ENCODE peak calls at places on chromosomes 3 and 15, in ten cellular contexts. Q is kidney, H is RWPE2, K is foreskin keratinocyte, U is psoas muscle, M is prostate gland, F is upper lobe of right lung, V is mucosa of descending colon, S is astrocyte, R is cardiac muscle cell. P is an unnamed sample. For H3K4me1, the result is how much of the 10 kb centered on the place peaks cover.

GRCh38 chr3:52831500-52832301 is 1.2 kb upstream of the ITIH4 start:
- DNase-seq in M (peak), U (peak), R (no peak), Q (no peak), S (peak), K (peak), F (no peak), H (no peak), V (no peak), P (peak)

GRCh38 chr3:158568784-158569183 is 2.2 kb upstream of the MLF1 start:
- DNase-seq in U (no peak), K (no peak), V (no peak), Q (no peak), R (no peak), M (no peak), S (peak), F (no peak), H (no peak), P (no peak)

GRCh38 chr3:88324788-88325187 is 175.0 kb downstream of the C3orf38 start:
- DNase-seq in Q (no peak), F (no peak), V (no peak), R (no peak), H (no peak), S (no peak), U (no peak), K (no peak), M (no peak), P (no peak)

GRCh38 chr3:32177702-32178198 is 60.7 kb upstream of the CMTM8 start:
- DNase-seq in V (no peak), Q (no peak), K (peak), U (no peak), F (no peak), S (peak), R (peak), M (peak), H (no peak), P (peak)

GRCh38 chr3:67601919-67602608 is 52.3 kb downstream of the SUCLG2 start:
- DNase-seq in H (no peak), K (no peak), F (no peak), S (peak), R (no peak), U (no peak), Q (no peak), V (no peak), M (no peak), P (no peak)

GRCh38 chr15:43511012-43511885 is 6.2 kb upstream of the MAP1A start:
- DNase-seq in Q (no peak), F (no peak), K (no peak), R (peak), U (no peak), H (no peak), M (no peak), V (no peak), S (no peak), P (no peak)

GRCh38 chr3:175495331-175495730 is 636.2 kb downstream of the NAALADL2 start:
- DNase-seq in R (no peak), K (no peak), S (no peak), Q (no peak), V (no peak), U (no peak), H (no peak), M (no peak), F (no peak), P (no peak)

GRCh38 chr3:10594915-10595314 is 89.5 kb upstream of the ATP2B2 start:
- DNase-seq in F (no peak), H (no peak), R (peak), V (no peak), Q (no peak), S (peak), U (no peak), K (no peak), M (no peak), P (no peak)

GRCh38 chr15:62791694-62792093 is 250.9 kb upstream of the TPM1 start:
- DNase-seq in R (no peak), V (no peak), U (no peak), M (no peak), Q (no peak), H (no peak), K (no peak), S (no peak), F (no peak), P (no peak)

GRCh38 chr3:31947671-31948091 is 33.4 kb downstream of the OSBPL10 start:
- DNase-seq in U (no peak), H (no peak), R (no peak), M (no peak), S (no peak), F (no peak), Q (no peak), V (no peak), K (peak), P (no peak)

GRCh38 chr15:61051570-61052031 is 177.5 kb downstream of the RORA start:
- DNase-seq in Q (no peak), V (no peak), R (peak), F (no peak), S (peak), H (no peak), M (peak), U (peak), K (peak), P (peak)

GRCh38 chr3:24541935-24542334 is 47.3 kb upstream of the THRB start:
- DNase-seq in Q (no peak), F (no peak), V (no peak), H (no peak), R (no peak), M (no peak), K (no peak), S (no peak), U (no peak), P (no peak)

GRCh38 chr3:115989927-115990326 is 366.6 kb downstream of the GAP43 start:
- DNase-seq in S (peak), F (no peak), M (no peak), V (no peak), Q (no peak), H (no peak), U (no peak), K (peak), R (no peak), P (no peak)

GRCh38 chr3:187713504-187713903 is 11.1 kb upstream of the RTP2 start:
- DNase-seq in H (no peak), M (no peak), Q (no peak), F (no peak), R (no peak), K (no peak), U (no peak), S (peak), V (no peak), P (no peak)

GRCh38 chr15:77819841-77820728 is 187.4 kb upstream of the LINGO1 start:
- DNase-seq in Q (no peak), R (peak), M (no peak), S (no peak), U (no peak), V (no peak), H (no peak), F (no peak), K (no peak), P (no peak)

GRCh38 chr15:80996247-80996646 is 4.5 kb upstream of the TLNRD1 start:
- DNase-seq in V (no peak), R (no peak), H (no peak), K (no peak), F (no peak), M (no peak), Q (no peak), S (no peak), U (no peak), P (no peak)

GRCh38 chr3:122568755-122569154 is 4.6 kb downstream of the DTX3L start:
- DNase-seq in V (no peak), Q (no peak), F (no peak), U (no peak), H (no peak), S (no peak), M (peak), R (no peak), K (no peak), P (peak)
- H3K4me1 ChIP-seq in V (under half), Q (under half), F (under half), U (under half), H (under half), S (under half), M (under half), R (under half), K (under half), P (half or more)

GRCh38 chr15:57283774-57284508 is 92.4 kb upstream of the CGNL1 start:
- DNase-seq in K (no peak), H (no peak), U (no peak), V (no peak), M (no peak), R (no peak), F (no peak), Q (no peak), S (no peak), P (no peak)

GRCh38 chr15:57284535-57284934 is 91.8 kb upstream of the CGNL1 start:
- DNase-seq in Q (no peak), R (no peak), U (no peak), H (no peak), M (no peak), F (no peak), V (no peak), K (no peak), S (no peak), P (no peak)

GRCh38 chr15:57288926-57289650 is 87.2 kb upstream of the CGNL1 start:
- DNase-seq in R (no peak), K (no peak), V (no peak), U (no peak), F (no peak), H (no peak), S (no peak), M (no peak), Q (no peak), P (no peak)

GRCh38 chr15:57286446-57287127 is 89.7 kb upstream of the CGNL1 start:
- DNase-seq in H (no peak), U (no peak), F (no peak), S (no peak), K (no peak), R (peak), Q (no peak), M (no peak), V (no peak), P (no peak)

DNA sequence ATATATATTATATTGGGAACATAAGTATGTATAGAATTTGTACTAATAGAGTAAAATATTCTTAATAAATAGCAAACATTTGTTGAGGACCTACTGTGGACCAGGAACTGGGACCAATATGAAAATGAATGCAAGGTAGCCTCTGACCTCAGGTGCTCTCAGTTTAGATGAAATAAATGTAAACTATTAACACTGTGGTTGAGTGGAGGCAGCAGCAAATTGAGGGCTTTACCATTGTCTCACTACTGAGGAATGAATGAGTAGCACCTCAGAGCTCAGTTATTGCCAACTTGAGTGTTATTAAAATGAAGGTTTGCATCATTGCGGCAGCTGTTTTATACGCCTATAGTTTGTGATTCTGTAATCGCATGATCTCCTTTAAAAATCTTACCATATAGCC is 90.9 kb upstream of the CGNL1 start:
- DNase-seq in F (no peak), S (no peak), R (no peak), Q (no peak), V (no peak), H (no peak), M (no peak), K (no peak), U (no peak), P (no peak)
- H3K4me1 ChIP-seq in F (under half), S (under half), R (under half), Q (under half), V (under half), H (under half), M (under half), K (under half), U (under half), P (under half)

GRCh38 chr3:129662230-129662629 is 55.8 kb upstream of the PLXND1 start:
- DNase-seq in S (peak), F (no peak), U (peak), K (no peak), H (no peak), V (no peak), R (no peak), Q (no peak), M (no peak), P (no peak)

GRCh38 chr3:129665024-129665768 is 58.7 kb upstream of the PLXND1 start:
- DNase-seq in H (no peak), U (no peak), M (no peak), S (peak), Q (no peak), F (no peak), K (peak), V (no peak), R (no peak), P (no peak)

GRCh38 chr3:129663045-129663446 is 56.6 kb upstream of the PLXND1 start:
- DNase-seq in K (peak), S (peak), Q (no peak), M (peak), F (no peak), U (no peak), H (peak), R (no peak), V (no peak), P (no peak)

GRCh38 chr3:129661766-129662165 is 55.3 kb upstream of the PLXND1 start:
- DNase-seq in H (no peak), R (no peak), F (no peak), Q (no peak), V (no peak), U (no peak), S (no peak), M (no peak), K (no peak), P (no peak)

DNA sequence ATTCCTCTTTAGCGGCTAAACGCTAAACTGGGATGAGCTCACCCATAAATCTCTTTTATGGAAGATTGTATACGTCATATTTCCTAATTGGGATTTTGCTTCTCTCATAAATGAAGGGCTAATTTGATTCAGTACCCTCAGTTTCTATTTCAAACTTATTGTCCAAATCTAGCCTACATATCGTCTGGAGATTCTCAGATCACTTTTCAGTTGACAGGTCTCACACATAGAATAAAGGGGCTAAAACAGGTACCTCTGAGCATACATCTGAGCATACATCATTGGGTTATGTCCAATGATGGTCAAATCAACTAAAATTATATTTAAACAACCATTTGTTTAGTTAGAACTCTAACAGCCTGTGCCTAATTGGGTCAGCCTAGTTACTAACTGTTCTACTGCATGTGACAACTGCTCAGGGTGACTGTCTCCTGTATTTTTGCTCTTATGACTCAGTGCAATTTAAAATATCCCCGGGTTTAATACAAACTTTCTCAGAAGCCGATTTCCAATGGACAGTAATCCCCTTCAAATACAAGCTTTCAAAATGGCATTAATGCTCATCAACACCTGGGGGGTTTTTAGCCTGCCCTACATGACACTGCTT is 57.7 kb upstream of the PLXND1 start:
- DNase-seq in R (no peak), V (no peak), S (no peak), U (no peak), F (no peak), H (no peak), K (no peak), M (no peak), Q (no peak), P (no peak)
- H3K4me1 ChIP-seq in R (under half), V (under half), S (under half), U (half or more), F (under half), H (under half), K (under half), M (under half), Q (under half), P (under half)

DNA sequence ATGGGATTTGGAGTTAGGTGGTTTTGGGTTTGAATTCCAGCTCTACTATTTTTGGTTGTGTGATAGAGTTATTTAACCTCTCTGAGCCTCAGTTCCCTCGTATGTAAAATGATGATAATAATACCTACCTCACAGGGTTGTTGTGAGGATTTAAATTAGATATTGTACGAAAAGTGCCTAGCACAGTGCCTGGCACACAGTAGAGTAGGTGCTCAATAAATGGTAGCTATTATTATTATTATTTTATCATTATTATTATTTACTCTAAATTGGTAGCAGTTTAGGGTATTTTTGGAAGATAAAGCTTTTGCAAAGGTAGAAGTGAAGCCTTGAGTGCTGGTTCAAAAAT is 1.3 kb upstream of the AP2M1 start:
- DNase-seq in M (no peak), R (no peak), Q (no peak), K (no peak), S (no peak), U (no peak), H (no peak), F (no peak), V (no peak), P (no peak)
- H3K4me1 ChIP-seq in M (under half), R (under half), Q (under half), K (under half), S (half or more), U (under half), H (under half), F (under half), V (under half), P (under half)

DNA sequence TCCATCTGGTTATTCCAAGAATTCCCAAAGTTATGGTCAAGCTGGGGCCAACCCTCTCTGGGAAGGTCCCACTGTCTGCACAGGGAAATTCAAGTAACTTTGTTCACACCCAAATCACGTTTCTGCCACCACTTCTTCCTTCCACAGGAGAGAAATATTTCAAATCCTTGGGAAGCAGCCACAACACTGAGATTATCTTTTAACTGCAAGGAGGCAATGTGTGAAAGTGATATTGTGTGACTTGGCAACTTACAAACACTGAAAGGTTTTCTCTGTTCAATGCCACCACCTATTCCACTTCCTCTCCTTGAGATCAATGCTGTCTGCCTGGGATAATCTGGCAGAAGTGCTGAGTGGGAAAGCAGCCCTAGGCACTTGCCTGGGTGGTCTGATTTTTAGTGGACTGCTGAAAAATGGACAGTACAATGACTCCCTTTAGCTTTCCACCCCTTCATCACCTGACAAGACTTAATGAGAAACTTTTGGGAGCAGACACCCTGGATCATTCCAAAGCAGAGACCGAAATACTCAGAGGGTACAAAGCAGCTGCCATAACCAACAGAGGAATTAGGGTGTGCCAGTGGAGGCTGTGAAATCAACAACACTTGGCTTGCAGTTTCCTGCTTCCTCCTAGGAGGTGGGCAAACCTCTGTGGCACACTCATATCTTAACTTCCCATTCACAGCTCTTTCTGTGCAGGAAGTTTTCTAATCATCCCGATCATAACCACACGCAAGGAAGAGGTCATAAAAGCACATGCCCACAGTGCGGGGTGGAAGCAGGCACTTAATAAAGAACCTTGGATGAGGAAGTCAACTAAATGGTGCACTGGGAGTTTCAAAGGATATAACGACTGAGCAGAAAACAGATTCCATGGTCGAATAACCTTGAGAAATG is 5.4 kb downstream of the SCAMP2 start:
- DNase-seq in K (no peak), F (no peak), H (no peak), Q (no peak), S (no peak), R (no peak), V (no peak), U (no peak), M (no peak), P (peak)
- H3K4me1 ChIP-seq in K (half or more), F (half or more), H (half or more), Q (under half), S (under half), R (under half), V (half or more), U (half or more), M (under half), P (half or more)

DNA sequence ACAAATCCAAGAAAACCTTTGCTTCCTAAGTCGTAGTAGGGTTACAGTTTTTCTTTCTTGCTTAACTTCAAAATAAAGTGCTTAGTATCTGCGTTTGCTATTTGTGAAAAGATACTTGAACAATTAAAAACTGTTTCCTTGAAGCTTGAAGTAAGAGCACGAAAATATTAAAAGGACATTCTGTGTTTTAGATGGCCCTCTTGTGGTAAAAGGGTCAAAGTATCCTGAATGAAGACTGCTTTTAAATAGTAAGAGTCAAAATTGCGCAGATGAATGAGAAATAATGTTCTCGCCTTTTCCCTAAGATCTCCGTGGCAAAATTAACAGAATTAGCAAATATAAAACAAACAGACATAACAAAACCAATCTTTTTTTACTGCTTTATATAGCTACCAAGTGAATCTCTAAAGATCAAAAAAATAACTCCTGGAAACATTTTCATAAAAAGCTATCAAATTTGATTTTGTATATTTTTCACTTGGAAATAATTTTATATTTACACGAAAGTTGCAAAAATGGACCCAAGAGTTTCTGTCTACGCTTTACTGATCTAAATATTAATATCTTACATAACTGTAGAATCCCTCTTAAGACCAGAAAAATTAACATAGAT is 175.4 kb downstream of the MBNL1 start:
- DNase-seq in Q (no peak), M (no peak), H (no peak), R (peak), U (no peak), V (no peak), F (no peak), K (no peak), S (peak), P (no peak)
- H3K4me1 ChIP-seq in Q (under half), M (under half), H (under half), R (under half), U (half or more), V (under half), F (under half), K (under half), S (under half), P (half or more)

GRCh38 chr3:189841474-189842205 is 210.5 kb downstream of the TP63 start:
- DNase-seq in U (no peak), H (no peak), V (no peak), S (peak), R (no peak), F (no peak), Q (no peak), K (peak), M (no peak), P (no peak)
- H3K4me1 ChIP-seq in U (under half), H (half or more), V (under half), S (under half), R (under half), F (under half), Q (under half), K (half or more), M (under half), P (under half)

P was measured in upper lobe of left lung.